ENCODE peak calls at places on chromosomes 6 and 20, in eight cellular contexts. B, G, V, H, S, X, E and N are unnamed samples.

GRCh38 chr20:35695245-35695749 is 3.9 kb downstream of the NFS1 start:
- DNase-seq in B (no peak), G (no peak), V (no peak), H (no peak), S (no peak), X (no peak), E (no peak), N (no peak)

GRCh38 chr20:3654326-3655031 is 8.7 kb downstream of the GFRA4 start:
- DNase-seq in B (no peak), G (no peak), V (peak; percentile 59), H (no peak), S (no peak), X (no peak), E (no peak), N (no peak)

GRCh38 chr6:113488812-113489685 is 368.1 kb upstream of the MARCKS start:
- DNase-seq in B (no peak), G (no peak), V (no peak), H (peak; percentile 7), S (no peak), X (no peak), E (no peak), N (no peak)

GRCh38 chr6:27517928-27518787 is 45.3 kb upstream of the ZNF184 start:
- DNase-seq in B (no peak), G (no peak), V (peak; percentile 41), H (peak; percentile 39), S (peak; percentile 50), X (no peak), E (no peak), N (peak; percentile 36)

GRCh38 chr6:158081657-158081935 is 86.5 kb downstream of the SERAC1 start:
- DNase-seq in B (no peak), G (no peak), V (no peak), H (no peak), S (no peak), X (no peak), E (no peak), N (no peak)

GRCh38 chr6:16762265-16762546 is 946 bp upstream of the ATXN1 start:
- DNase-seq in B (no peak), G (no peak), V (peak; percentile 71), H (no peak), S (no peak), X (peak; percentile 59), E (no peak), N (no peak)

GRCh38 chr6:160995271-160995670 is 3.7 kb downstream of the MAP3K4 start:
- DNase-seq in B (no peak), G (no peak), V (peak; percentile 20), H (peak; percentile 30), S (no peak), X (no peak), E (no peak), N (peak; percentile 15)

GRCh38 chr6:104599821-104600658 is 259.7 kb downstream of the HACE1 start:
- DNase-seq in B (no peak), G (no peak), V (no peak), H (no peak), S (no peak), X (no peak), E (no peak), N (no peak)

GRCh38 chr6:111410371-111410770 is 72.6 kb downstream of the REV3L start:
- DNase-seq in B (no peak), G (no peak), V (no peak), H (no peak), S (no peak), X (no peak), E (no peak), N (no peak)

GRCh38 chr6:139290787-139291294 is 957 bp downstream of the TXLNB start:
- DNase-seq in B (peak; percentile 34), G (no peak), V (peak; percentile 53), H (peak; percentile 95), S (no peak), X (peak; percentile 41), E (no peak), N (no peak)

GRCh38 chr20:60837386-60837785 is 414.7 kb upstream of the CDH4 start:
- DNase-seq in B (no peak), G (no peak), V (no peak), H (no peak), S (no peak), X (no peak), E (no peak), N (no peak)